ENCODE peak calls at places on chromosomes 13 and 19, in nine cellular contexts. J, Z, V, Y, Q, E, S, A and I are unnamed samples. For H3K27me3, the result is how much of the 10 kb centered on the place peaks cover.

GRCh38 chr19:39052243-39052746 is 19.9 kb upstream of the FBXO27 start:
- DNase-seq in Z (peak), Q (peak), A (peak), Y (peak), V (peak), S (peak), J (peak), E (peak), I (peak)

GRCh38 chr19:33520048-33520643 is 1.4 kb downstream of the PEPD start:
- DNase-seq in J (no peak), A (peak), E (no peak), V (no peak), Z (no peak), Q (no peak), S (no peak), Y (no peak), I (peak)

GRCh38 chr19:32814046-32814445 is 55.5 kb downstream of the SLC7A9 start:
- DNase-seq in Y (no peak), Q (no peak), E (no peak), Z (no peak), A (no peak), J (no peak), V (no peak), S (no peak), I (no peak)

GRCh38 chr13:78875792-78876580 is 217.0 kb upstream of the OBI1 start:
- DNase-seq in S (no peak), J (no peak), Q (peak), E (no peak), Z (no peak), Y (no peak), A (no peak), V (no peak), I (no peak)

GRCh38 chr19:17086811-17087210 is 11.2 kb downstream of the MYO9B start:
- DNase-seq in J (no peak), S (no peak), A (no peak), Y (no peak), V (no peak), Z (no peak), E (no peak), Q (no peak), I (peak)

GRCh38 chr13:40272776-40273139 is 393.7 kb downstream of the FOXO1 start:
- DNase-seq in J (no peak), E (no peak), S (no peak), Q (no peak), A (no peak), Z (no peak), Y (no peak), V (no peak), I (no peak)

GRCh38 chr19:10960314-10961072 is at the start of gene SMARCA4:
- DNase-seq in E (peak), A (peak), J (peak), Z (peak), Y (peak), V (peak), S (peak), Q (peak), I (peak)

GRCh38 chr13:51435002-51435578 is 17.7 kb downstream of the INTS6 start:
- DNase-seq in Z (peak), Q (no peak), Y (no peak), S (peak), V (peak), J (peak), A (no peak), E (no peak), I (no peak)

GRCh38 chr19:19110410-19111137 is 27.7 kb downstream of the TMEM161A start:
- DNase-seq in E (no peak), Y (no peak), V (peak), S (no peak), A (no peak), Q (peak), Z (peak), J (no peak), I (peak)

GRCh38 chr13:40109324-40109958 is 454.0 kb downstream of the COG6 start:
- DNase-seq in Q (no peak), A (no peak), V (no peak), S (no peak), Z (no peak), Y (no peak), J (peak), E (no peak), I (no peak)

GRCh38 chr13:49622174-49622946 is 5.9 kb upstream of the ARL11 start:
- DNase-seq in E (no peak), V (no peak), Q (no peak), Z (peak), J (no peak), A (peak), Y (no peak), S (no peak), I (no peak)

GRCh38 chr19:39381910-39382611 is 8.8 kb downstream of the PAF1 start:
- DNase-seq in Q (no peak), Y (no peak), J (no peak), E (no peak), V (no peak), S (no peak), Z (no peak), A (no peak), I (peak)

GRCh38 chr13:113667771-113668490 is 912 bp downstream of the GRK1 start:
- DNase-seq in S (no peak), Y (no peak), J (no peak), Z (no peak), A (no peak), Q (peak), E (no peak), V (no peak), I (peak)

GRCh38 chr13:114231886-114232285 is 2.8 kb upstream of the CDC16 start:
- DNase-seq in Z (no peak), Y (no peak), A (no peak), V (no peak), J (no peak), E (no peak), S (no peak), Q (no peak), I (no peak)

GRCh38 chr19:49746206-49746958 is 16.7 kb downstream of the TSKS start:
- DNase-seq in J (no peak), Z (peak), S (peak), V (peak), E (peak), Q (peak), Y (no peak), A (peak), I (peak)

GRCh38 chr19:50909240-50910070 is 1.7 kb downstream of the KLK4 start:
- DNase-seq in V (no peak), A (peak), E (peak), Q (peak), J (peak), Z (peak), Y (no peak), S (no peak), I (peak)

GRCh38 chr19:50912102-50912599 is 956 bp upstream of the KLK4 start:
- DNase-seq in Q (no peak), Y (no peak), E (no peak), J (no peak), A (no peak), V (no peak), S (no peak), Z (no peak), I (no peak)

GRCh38 chr19:50910722-50911121 is 473 bp downstream of the KLK4 start:
- DNase-seq in S (no peak), A (no peak), Q (no peak), Y (no peak), J (no peak), Z (no peak), V (no peak), E (no peak), I (no peak)

GRCh38 chr19:50912727-50913716 is 1.8 kb upstream of the KLK4 start:
- DNase-seq in E (no peak), Q (no peak), Z (no peak), S (no peak), A (no peak), Y (no peak), V (no peak), J (peak), I (no peak)

DNA sequence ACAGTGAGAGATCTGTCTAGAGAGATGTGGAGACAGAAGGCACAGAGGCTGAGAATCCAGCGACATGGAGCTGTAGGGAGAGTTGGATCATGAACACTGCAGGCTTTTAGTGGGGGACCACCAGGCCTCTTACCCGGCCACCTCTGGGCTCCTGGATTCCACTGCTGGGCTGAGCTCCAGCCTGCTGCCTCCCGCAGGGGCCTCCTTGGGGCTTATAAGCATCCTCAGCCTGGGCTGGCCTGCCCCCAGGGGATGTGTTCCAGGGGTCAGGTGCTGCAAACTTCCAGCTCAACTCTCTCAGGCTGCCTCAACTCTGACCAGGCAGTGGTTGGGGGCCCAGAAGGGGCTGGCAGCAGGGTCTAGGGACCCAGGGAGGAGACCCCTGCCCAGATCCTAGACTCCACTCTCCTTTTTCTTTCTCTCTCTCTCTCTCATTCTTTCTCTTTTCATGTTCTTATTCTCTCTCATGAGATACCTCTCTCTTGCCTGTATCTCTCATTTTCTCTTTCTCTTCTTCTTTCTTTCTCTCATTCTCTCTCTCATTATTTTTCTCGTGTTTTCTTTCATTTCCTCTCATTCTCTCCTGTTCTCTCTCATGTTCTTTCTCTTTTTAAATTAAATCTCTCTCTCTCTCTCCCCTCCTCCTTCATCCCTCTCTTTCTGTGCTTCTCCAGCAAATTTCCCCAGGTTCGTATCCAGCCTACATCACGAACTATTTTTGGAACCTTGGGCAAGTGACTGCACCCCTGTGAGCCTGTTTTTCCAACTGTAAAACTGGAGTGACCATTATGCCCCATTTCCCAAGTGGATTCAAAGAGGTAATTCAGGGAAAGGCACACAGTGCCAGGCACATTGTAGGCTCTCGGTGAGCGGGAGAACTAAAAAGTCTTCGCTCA is at the start of gene KLK4:
- DNase-seq in J (no peak), Y (no peak), Z (no peak), E (no peak), Q (no peak), A (no peak), S (no peak), V (no peak), I (no peak)
- H3K27me3 ChIP-seq in J (half or more), Y (under half), Z (under half), E (under half), Q (half or more), A (under half), S (under half), V (under half), I (under half)

GRCh38 chr19:46081928-46082727 is 41.3 kb upstream of the IGFL4 start:
- DNase-seq in Z (peak), Q (peak), J (peak), A (peak), S (no peak), V (peak), E (peak), Y (no peak), I (no peak)

GRCh38 chr19:46076031-46076880 is 35.5 kb upstream of the IGFL4 start:
- DNase-seq in E (no peak), Q (no peak), Y (no peak), V (no peak), S (no peak), J (no peak), A (no peak), Z (no peak), I (no peak)

GRCh38 chr19:46076951-46077814 is 36.4 kb upstream of the IGFL4 start:
- DNase-seq in A (peak), Q (peak), E (peak), V (no peak), Z (peak), J (peak), S (no peak), Y (no peak), I (peak)

GRCh38 chr19:46080561-46080960 is 39.8 kb upstream of the IGFL4 start:
- DNase-seq in Y (no peak), J (peak), E (no peak), S (no peak), V (no peak), Q (no peak), Z (no peak), A (no peak), I (no peak)

DNA sequence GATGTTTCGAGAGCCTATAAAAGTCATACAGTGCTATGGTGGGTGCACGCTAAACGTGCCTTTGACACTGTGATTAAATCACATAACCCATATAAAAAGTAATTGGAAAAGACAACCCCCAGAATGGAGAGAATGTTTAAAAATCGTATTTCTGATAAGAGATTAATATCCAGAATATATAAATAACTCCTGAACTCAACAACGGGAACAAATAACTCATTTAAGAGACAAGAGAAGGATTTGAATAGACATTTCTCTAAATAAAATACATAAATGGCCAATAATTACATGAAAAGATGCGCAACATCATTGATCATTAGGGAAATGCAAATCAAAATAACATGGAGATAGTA is 37.0 kb upstream of the IGFL4 start:
- DNase-seq in E (no peak), V (no peak), J (no peak), A (no peak), Y (no peak), Z (no peak), Q (no peak), S (no peak), I (no peak)
- H3K27me3 ChIP-seq in E (under half), V (under half), J (under half), A (under half), Y (under half), Z (under half), Q (under half), S (under half), I (under half)

GRCh38 chr19:3336680-3337523 is 29.5 kb upstream of the NFIC start:
- DNase-seq in V (no peak), Y (peak), S (no peak), E (peak), Q (no peak), Z (peak), A (peak), J (peak), I (peak)
- H3K27me3 ChIP-seq in V (under half), Y (under half), S (under half), E (under half), Q (under half), Z (under half), A (under half), J (under half), I (under half)

GRCh38 chr13:25178070-25178469 is 6.0 kb upstream of the AMER2 start:
- DNase-seq in Y (no peak), Q (no peak), A (no peak), J (no peak), S (no peak), V (no peak), Z (no peak), E (no peak), I (no peak)

GRCh38 chr13:25180450-25180794 is 8.3 kb upstream of the AMER2 start:
- DNase-seq in Q (no peak), Z (no peak), S (no peak), E (no peak), A (no peak), J (no peak), V (no peak), Y (no peak), I (no peak)

GRCh38 chr13:25179810-25180437 is 7.8 kb upstream of the AMER2 start:
- DNase-seq in Q (no peak), S (no peak), V (no peak), E (no peak), A (no peak), Z (no peak), J (no peak), Y (no peak), I (no peak)

GRCh38 chr13:25177636-25178035 is 5.5 kb upstream of the AMER2 start:
- DNase-seq in A (no peak), Q (no peak), Z (no peak), E (no peak), J (no peak), Y (no peak), V (no peak), S (no peak), I (no peak)

DNA sequence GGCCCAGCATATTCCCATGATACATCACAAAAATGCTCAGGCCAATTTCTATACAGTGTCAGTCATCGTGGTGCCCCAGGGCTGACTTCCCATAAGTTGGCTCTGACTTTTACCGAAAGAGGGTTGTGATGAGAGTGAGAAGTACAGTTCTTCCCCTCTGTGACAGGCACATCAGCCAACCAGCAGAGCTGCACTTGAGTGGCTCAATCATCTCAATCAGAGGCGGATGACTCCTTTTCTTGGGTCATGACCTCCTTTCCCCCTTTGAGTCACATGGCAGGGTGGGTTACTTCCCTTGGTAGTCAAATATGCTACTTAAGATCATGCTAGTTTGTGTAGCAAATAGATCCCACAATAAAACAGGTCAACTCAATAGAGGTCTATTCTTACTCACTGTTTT is 6.9 kb upstream of the AMER2 start:
- DNase-seq in E (no peak), A (no peak), Q (no peak), S (no peak), V (no peak), Z (no peak), J (no peak), Y (no peak), I (no peak)
- H3K27me3 ChIP-seq in E (under half), A (under half), Q (under half), S (under half), V (under half), Z (under half), J (under half), Y (under half), I (under half)

GRCh38 chr13:80133631-80134083 is 207.3 kb downstream of the SPRY2 start:
- DNase-seq in S (no peak), A (no peak), Y (no peak), V (no peak), E (no peak), Q (no peak), Z (peak), J (no peak), I (no peak)

GRCh38 chr13:80134360-80134759 is 206.6 kb downstream of the SPRY2 start:
- DNase-seq in Q (no peak), V (no peak), A (no peak), S (no peak), Z (no peak), Y (no peak), J (no peak), E (no peak), I (no peak)

GRCh38 chr13:80131204-80131603 is 209.7 kb downstream of the SPRY2 start:
- DNase-seq in Q (peak), V (no peak), J (peak), Y (peak), E (peak), Z (peak), A (no peak), S (no peak), I (peak)

GRCh38 chr13:80137994-80138393 is 202.9 kb downstream of the SPRY2 start:
- DNase-seq in Q (no peak), Z (no peak), Y (no peak), A (no peak), S (no peak), J (no peak), V (no peak), E (no peak), I (no peak)

DNA sequence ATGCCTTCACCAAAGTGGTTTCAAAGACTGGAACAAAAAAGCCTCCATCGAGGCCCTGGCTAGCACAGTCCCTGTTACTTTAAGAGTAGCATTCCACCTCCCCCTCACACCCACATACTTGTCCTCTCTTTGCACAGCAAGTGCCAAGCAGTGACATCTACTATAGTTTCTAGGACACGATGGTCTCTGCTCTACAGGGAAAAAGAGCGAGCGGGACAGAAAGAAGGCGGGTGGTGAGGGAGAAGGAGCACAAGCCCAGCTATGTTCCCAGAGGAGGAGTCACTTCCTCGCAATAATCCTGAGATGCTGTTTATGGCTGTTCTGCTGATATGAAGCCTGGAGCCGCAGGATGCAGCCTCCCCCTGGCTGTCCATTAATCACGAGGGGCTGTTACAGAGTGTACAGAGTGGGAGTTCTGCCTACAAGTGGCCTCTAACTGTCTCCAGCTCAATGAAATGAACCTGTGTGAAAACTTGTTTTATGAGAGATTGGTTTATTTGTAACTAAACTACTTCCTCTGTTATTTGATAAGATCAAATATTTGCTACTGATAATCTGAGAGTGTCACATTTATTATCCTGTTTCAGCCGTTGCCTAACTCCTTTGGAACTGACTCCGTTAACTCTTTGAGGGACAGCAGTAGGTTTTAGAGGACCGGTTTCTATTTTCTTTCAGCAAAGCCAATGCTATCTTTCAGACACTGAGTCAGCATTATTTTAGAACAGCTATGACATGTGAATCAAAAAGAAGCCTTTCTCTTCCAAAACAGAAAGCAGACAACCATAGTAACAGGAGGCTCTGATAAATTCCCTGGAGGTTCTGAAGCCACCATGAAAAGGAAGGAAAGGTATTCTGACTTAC is 208.0 kb downstream of the SPRY2 start:
- DNase-seq in S (no peak), A (peak), Y (peak), E (peak), J (peak), V (no peak), Z (peak), Q (peak), I (peak)
- H3K27me3 ChIP-seq in S (under half), A (under half), Y (under half), E (under half), J (under half), V (under half), Z (under half), Q (under half), I (under half)

GRCh38 chr19:40609561-40610395 is 8.6 kb downstream of the LTBP4 start:
- DNase-seq in V (peak), E (peak), S (peak), Q (peak), A (peak), Y (peak), Z (peak), J (peak), I (peak)
- H3K27me3 ChIP-seq in V (under half), E (under half), S (under half), Q (under half), A (under half), Y (under half), Z (under half), J (under half), I (under half)

GRCh38 chr19:54388803-54389144 is 24.0 kb upstream of the LAIR1 start:
- DNase-seq in Q (no peak), J (no peak), Z (no peak), S (no peak), Y (no peak), E (no peak), V (no peak), A (no peak), I (no peak)
- H3K27me3 ChIP-seq in Q (under half), J (under half), Z (under half), S (under half), Y (under half), E (under half), V (under half), A (under half), I (under half)